ENCODE peak calls at places on chromosome 20, in seven cellular contexts. Y is T-helper 2 cell, Q is cardiac muscle cell, F is left ventricle myocardium superior, P is ureter, H is DMS 273 treated with DMSO at 0.1 percent for 48 hours, A is dorsolateral prefrontal cortex. Z is an unnamed sample.

GRCh38 chr20:2602046-2602735 is 50.2 kb upstream of the NOP56 start:
- DNase-seq in Q (no peak), A (no peak), F (no peak), P (no peak), H (no peak), Y (no peak), Z (no peak)

GRCh38 chr20:50112512-50113419 is at the start of gene UBE2V1:
- DNase-seq in A (peak), P (peak), H (peak), F (peak), Q (peak), Y (peak), Z (no peak)

GRCh38 chr20:25049261-25050060 is 8.5 kb downstream of the ACSS1 start:
- DNase-seq in F (no peak), H (no peak), A (peak), Q (no peak), Y (no peak), P (no peak), Z (no peak)

GRCh38 chr20:31560900-31561598 is 44.0 kb upstream of the ID1 start:
- DNase-seq in P (peak), H (no peak), Y (no peak), F (no peak), Q (peak), A (no peak), Z (no peak)

GRCh38 chr20:2756056-2756611 is 44.3 kb downstream of the CPXM1 start:
- DNase-seq in P (no peak), F (no peak), A (no peak), Y (no peak), H (no peak), Q (peak), Z (no peak)

GRCh38 chr20:62132421-62132820 is 10.1 kb downstream of the LSM14B start:
- DNase-seq in Y (no peak), H (no peak), P (no peak), F (no peak), A (no peak), Q (no peak), Z (no peak)

GRCh38 chr20:61044499-61044898 is 207.6 kb upstream of the CDH4 start:
- DNase-seq in P (no peak), F (no peak), Q (no peak), A (no peak), Y (no peak), H (no peak), Z (no peak)

GRCh38 chr20:62236997-62237771 is 1.1 kb upstream of the OSBPL2 start:
- DNase-seq in A (no peak), Q (no peak), F (no peak), P (no peak), Y (no peak), H (no peak), Z (no peak)

GRCh38 chr20:24017160-24017761 is 28.7 kb upstream of the GGTLC1 start:
- DNase-seq in A (no peak), Q (peak), Y (no peak), P (no peak), F (no peak), H (no peak), Z (no peak)

GRCh38 chr20:59222239-59222981 is 58.8 kb downstream of the ZNF831 start:
- DNase-seq in Y (peak), P (peak), Q (peak), A (peak), H (peak), F (peak), Z (peak)

GRCh38 chr20:380763-381580 is 412 bp downstream of the TRIB3 start:
- DNase-seq in H (no peak), P (peak), A (no peak), Q (peak), Y (no peak), F (peak), Z (no peak)